ENCODE peak calls at places on chromosomes 13 and 19, in eight cellular contexts. Y is GM20000, Q is AG09309, F is astrocyte of the spinal cord, X is body of pancreas, V is suprapubic skin, W is heart right ventricle, P is tibial nerve. N is an unnamed sample.

GRCh38 chr13:35736876-35737275 is 260.4 kb upstream of the MAB21L1 start:
- DNase-seq in W (no peak), V (no peak), Q (no peak), P (no peak), X (no peak), F (no peak), Y (no peak), N (no peak)

GRCh38 chr19:17104679-17105078 is 29.1 kb downstream of the MYO9B start:
- DNase-seq in W (no peak), F (no peak), V (no peak), Y (peak; percentile 53), X (no peak), P (no peak), Q (no peak), N (no peak)

GRCh38 chr13:48278806-48279205 is 24.7 kb upstream of the RB1 start:
- DNase-seq in P (no peak), W (no peak), F (no peak), X (no peak), V (no peak), Y (no peak), Q (no peak), N (no peak)

GRCh38 chr19:33946535-33947323 is 150.1 kb downstream of the KCTD15 start:
- DNase-seq in F (no peak), X (no peak), W (no peak), Q (no peak), V (peak; percentile 7), P (no peak), Y (no peak), N (no peak)

GRCh38 chr13:79901336-79901735 is 420.4 kb downstream of the NDFIP2 start:
- DNase-seq in Q (no peak), X (no peak), V (no peak), Y (no peak), W (no peak), F (no peak), P (no peak), N (no peak)

GRCh38 chr19:33052352-33052972 is 12.2 kb downstream of the RHPN2 start:
- DNase-seq in V (no peak), Y (no peak), X (peak; percentile 27), P (peak; percentile 31), F (no peak), Q (no peak), W (no peak), N (no peak)

GRCh38 chr19:42480335-42481095 is 37.8 kb upstream of the CXCL17 start:
- DNase-seq in W (no peak), F (no peak), Q (no peak), Y (no peak), X (peak; percentile 50), V (no peak), P (no peak), N (no peak)

GRCh38 chr13:28819748-28820098 is 416 bp upstream of the MTUS2 start:
- DNase-seq in Y (peak; percentile 88), Q (no peak), P (no peak), V (no peak), W (peak; percentile 44), X (peak; percentile 74), F (no peak), N (peak; percentile 38)

GRCh38 chr13:49410006-49410405 is 33.9 kb downstream of the CAB39L start:
- DNase-seq in P (no peak), Y (no peak), V (no peak), F (no peak), W (no peak), X (no peak), Q (no peak), N (no peak)

GRCh38 chr13:84366484-84366883 is 484.2 kb upstream of the SLITRK1 start:
- DNase-seq in Q (no peak), V (no peak), X (no peak), Y (no peak), F (peak; percentile 9), W (no peak), P (no peak), N (no peak)

GRCh38 chr13:40812102-40812501 is 22.7 kb downstream of the SLC25A15 start:
- DNase-seq in Y (no peak), V (no peak), P (no peak), Q (no peak), F (no peak), W (no peak), X (no peak), N (no peak)

GRCh38 chr19:17260842-17261325 is 3.7 kb downstream of the USHBP1 start:
- DNase-seq in Y (peak; percentile 93), V (no peak), X (peak; percentile 89), P (peak; percentile 64), W (peak; percentile 77), F (peak; percentile 62), Q (no peak), N (peak; percentile 65)

GRCh38 chr13:44879452-44880058 is 109.7 kb downstream of the NUFIP1 start:
- DNase-seq in P (no peak), F (peak; percentile 58), Y (peak; percentile 33), X (peak; percentile 69), W (no peak), Q (no peak), V (no peak), N (no peak)

GRCh38 chr19:2059422-2060201 is 8.6 kb upstream of the MKNK2 start:
- DNase-seq in Y (no peak), Q (peak; percentile 57), P (no peak), F (peak; percentile 79), X (peak; percentile 89), W (no peak), V (no peak), N (no peak)

GRCh38 chr19:17616686-17616960 is 61.2 kb downstream of the COLGALT1 start:
- DNase-seq in Y (no peak), P (no peak), F (no peak), V (no peak), X (no peak), W (no peak), Q (no peak), N (no peak)

GRCh38 chr13:72255908-72256307 is 388.9 kb upstream of the DACH1 start:
- DNase-seq in W (no peak), Y (no peak), V (no peak), Q (no peak), X (peak; percentile 56), F (peak; percentile 60), P (no peak), N (no peak)
- TF ChIP-seq CTCF in W (no peak), Y (no peak), V (no peak), Q (no peak), X (peak; percentile 73), F (peak; percentile 81), P (peak; percentile 12), N (peak; percentile 52)

DNA sequence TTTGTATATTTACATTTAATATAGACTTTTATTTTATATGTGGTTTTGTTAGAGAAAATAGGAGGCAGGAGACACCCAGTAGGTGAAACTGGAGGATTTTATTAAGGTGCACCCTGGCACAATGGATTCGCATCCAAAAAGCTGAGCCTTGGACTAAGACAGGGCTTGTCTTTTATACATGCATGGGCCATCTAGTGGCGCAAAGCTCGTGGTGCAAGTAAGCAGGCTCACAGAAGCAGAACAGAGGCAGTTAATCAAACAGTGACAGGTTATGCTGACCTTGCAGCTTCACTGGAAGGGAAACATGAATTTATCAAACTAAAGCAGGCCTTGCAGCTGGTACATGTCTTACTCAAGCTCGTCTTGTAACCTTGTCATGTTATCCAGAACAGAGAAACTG is 58.8 kb upstream of the ZNF681 start:
- DNase-seq in V (no peak), Q (no peak), X (peak; percentile 53), P (no peak), W (no peak), Y (peak; percentile 24), F (no peak), N (peak; percentile 23)
- TF ChIP-seq CTCF in V (peak; percentile 15), Q (peak; percentile 41), X (no peak), P (no peak), W (no peak), Y (peak; percentile 36), F (peak; percentile 36), N (peak; percentile 27)

GRCh38 chr19:46573679-46574522 is 27.2 kb upstream of the CALM3 start:
- DNase-seq in F (no peak), P (no peak), V (no peak), X (no peak), W (no peak), Y (no peak), Q (no peak), N (no peak)

GRCh38 chr19:46574533-46574932 is 26.6 kb upstream of the CALM3 start:
- DNase-seq in Y (no peak), W (no peak), F (no peak), P (no peak), V (no peak), Q (no peak), X (no peak), N (no peak)

GRCh38 chr19:46571495-46571894 is 29.6 kb upstream of the CALM3 start:
- DNase-seq in W (no peak), X (peak; percentile 11), F (no peak), Q (no peak), Y (no peak), P (no peak), V (no peak), N (no peak)
- TF ChIP-seq CTCF in W (no peak), X (peak; percentile 3), F (peak; percentile 23), Q (peak; percentile 25), Y (no peak), P (no peak), V (no peak), N (no peak)

GRCh38 chr19:6394831-6395230 is 1.9 kb upstream of the GTF2F1 start:
- DNase-seq in P (no peak), F (no peak), Q (no peak), W (no peak), X (no peak), V (no peak), Y (no peak), N (no peak)

GRCh38 chr19:6396305-6396704 is 3.3 kb upstream of the GTF2F1 start:
- DNase-seq in Y (no peak), Q (no peak), P (no peak), X (no peak), W (no peak), F (no peak), V (no peak), N (no peak)

GRCh38 chr19:6392219-6393073 is 518 bp downstream of the GTF2F1 start:
- DNase-seq in P (no peak), Q (no peak), W (no peak), Y (no peak), V (no peak), F (no peak), X (no peak), N (peak; percentile 12)

GRCh38 chr19:6393982-6394412 is 1.0 kb upstream of the GTF2F1 start:
- DNase-seq in Q (no peak), W (no peak), V (no peak), F (no peak), P (no peak), X (no peak), Y (peak; percentile 76), N (no peak)

DNA sequence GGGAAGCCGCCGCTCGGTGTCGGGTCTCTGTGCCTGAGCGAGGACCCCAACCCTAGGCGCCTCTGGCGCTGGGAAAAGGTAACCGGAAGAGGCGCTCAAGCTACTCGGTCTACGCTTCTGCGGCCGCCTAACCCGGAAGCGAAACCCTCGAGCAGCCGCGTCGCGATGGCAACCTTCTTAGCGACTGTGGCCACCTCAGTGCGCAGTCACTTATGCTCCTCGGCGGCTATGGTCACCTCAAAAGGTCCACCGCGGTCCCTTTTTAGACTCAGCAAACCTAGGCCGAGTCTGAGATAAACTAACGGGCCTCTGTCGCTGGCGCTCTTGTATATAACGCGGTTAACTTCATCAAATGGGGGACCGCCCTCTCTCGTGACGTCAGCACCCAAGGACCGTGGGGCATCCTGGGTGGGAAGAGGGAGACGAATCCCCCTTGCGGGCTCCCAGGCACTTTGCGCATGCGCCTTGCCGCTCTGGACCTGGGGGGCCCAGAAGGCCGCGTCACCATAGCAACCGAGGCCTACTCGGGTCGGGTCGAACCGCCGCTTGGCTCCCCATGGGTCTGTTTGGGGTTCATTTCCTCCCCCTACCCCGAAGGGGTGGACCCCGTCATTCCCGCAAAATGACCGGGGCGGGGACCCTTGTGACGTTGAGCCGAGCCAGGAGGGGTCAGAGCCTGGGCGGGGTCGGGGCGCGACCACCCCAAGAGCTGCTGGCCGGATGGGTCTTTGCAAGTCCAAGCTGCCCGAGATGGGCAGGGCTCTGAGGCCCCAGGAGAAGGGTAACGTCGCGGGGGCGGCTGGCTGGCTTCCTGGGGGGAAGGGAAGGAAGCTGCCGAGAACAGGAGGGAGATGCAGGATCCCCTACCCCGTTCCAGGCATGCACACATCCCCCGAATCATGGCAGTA is at the start of gene GTF2F1:
- DNase-seq in W (peak; percentile 96), X (peak; percentile 90), V (peak; percentile 96), P (peak; percentile 91), Q (peak; percentile 76), Y (peak; percentile 96), F (peak; percentile 97), N (peak; percentile 89)
- TF ChIP-seq CTCF in W (no peak), X (peak; percentile 22), V (no peak), P (peak; percentile 6), Q (peak; percentile 12), Y (no peak), F (peak; percentile 8), N (no peak)

N was measured in D721Med.